ENCODE peak calls at places on chromosome 18, in four cellular contexts. Z is NCI-H1092 treated with DMSO at 0.1 percent for 48 hours; T is HEK293T; U is activated naive CD8-positive, alpha-beta T cell treated with anti-CD3 and anti-CD28 coated beads, Interleukin-2, amount 50 U/mL, for 24 hours. Y is an unnamed sample.

GRCh38 chr18:11074879-11075278 is 74.5 kb downstream of the PIEZO2 start:
- DNase-seq in T (no peak), Z (peak), U (no peak), Y (no peak)

GRCh38 chr18:22018366-22018765 is 151.0 kb upstream of the GATA6 start:
- DNase-seq in T (no peak), U (no peak), Z (no peak), Y (no peak)

GRCh38 chr18:21599585-21600525 is 649 bp downstream of the ESCO1 start:
- DNase-seq in Z (peak), U (peak), T (peak), Y (peak)

GRCh38 chr18:46341989-46342525 is 237.9 kb downstream of the HAUS1 start:
- DNase-seq in U (no peak), Z (no peak), T (no peak), Y (no peak)

GRCh38 chr18:48371854-48372598 is 37.2 kb downstream of the ZBTB7C start:
- DNase-seq in U (no peak), T (no peak), Z (no peak), Y (no peak)

GRCh38 chr18:55748227-55748738 is 160.3 kb upstream of the TCF4 start:
- DNase-seq in U (no peak), Z (no peak), T (no peak), Y (no peak)

GRCh38 chr18:74468547-74469014 is 11.5 kb upstream of the DIPK1C start:
- DNase-seq in U (no peak), T (no peak), Z (no peak), Y (no peak)

GRCh38 chr18:27017901-27018500 is 152.5 kb upstream of the AQP4 start:
- DNase-seq in U (no peak), T (peak), Z (peak), Y (peak)

GRCh38 chr18:12621737-12622306 is 36.1 kb downstream of the SPIRE1 start:
- DNase-seq in U (no peak), T (no peak), Z (no peak), Y (no peak)

GRCh38 chr18:69727912-69728572 is 219.6 kb downstream of the CD226 start:
- DNase-seq in U (no peak), Z (no peak), T (no peak), Y (no peak)

GRCh38 chr18:11995445-11996189 is 14.3 kb downstream of the IMPA2 start:
- DNase-seq in Z (no peak), T (peak), U (peak), Y (peak)

GRCh38 chr18:36693931-36694661 is 134.7 kb downstream of the TPGS2 start:
- DNase-seq in U (no peak), Z (peak), T (no peak), Y (peak)

GRCh38 chr18:11666176-11666575 is 22.9 kb upstream of the GNAL start:
- DNase-seq in U (no peak), Z (no peak), T (no peak), Y (no peak)

GRCh38 chr18:12405066-12405465 is 2.7 kb upstream of the PRELID3A start:
- DNase-seq in T (no peak), U (no peak), Z (no peak), Y (no peak)

GRCh38 chr18:8301427-8302172 is 307.6 kb upstream of the RAB12 start:
- DNase-seq in Z (peak), U (no peak), T (no peak), Y (peak)

GRCh38 chr18:13254971-13255927 is 36.7 kb downstream of the LDLRAD4 start:
- DNase-seq in U (no peak), Z (no peak), T (no peak), Y (no peak)

GRCh38 chr18:22233271-22233670 is 63.9 kb downstream of the GATA6 start:
- DNase-seq in T (no peak), U (no peak), Z (no peak), Y (no peak)